ENCODE peak calls at places on chromosomes 6 and 20, in eight cellular contexts. P is NB4; A is stimulated activated CD8-positive, alpha-beta memory T cell treated with anti-CD3 and anti-CD28 coated beads, Interleukin-2, amount 100 ng/mL, for 1 hour; N is glutamatergic neuron; L is RCC 7860; H is midbrain; F is nucleus accumbens; C is ascending aorta. Q is an unnamed sample.

GRCh38 chr6:74573613-74574012 is 632.2 kb downstream of the COL12A1 start:
- DNase-seq in P (no peak), A (no peak), N (no peak), L (no peak), H (no peak), F (no peak), C (no peak), Q (no peak)

GRCh38 chr6:43715056-43715788 is 27.6 kb upstream of the MRPS18A start:
- DNase-seq in P (no peak), A (no peak), N (no peak), L (no peak), H (no peak), F (no peak), C (no peak), Q (no peak)

GRCh38 chr6:138959521-138959920 is 28.5 kb downstream of the REPS1 start:
- DNase-seq in P (no peak), A (no peak), N (no peak), L (no peak), H (no peak), F (no peak), C (no peak), Q (no peak)

GRCh38 chr6:2396856-2397640 is 151.6 kb upstream of the GMDS start:
- DNase-seq in P (no peak), A (no peak), N (no peak), L (peak), H (peak), F (no peak), C (no peak), Q (peak)

GRCh38 chr6:129717287-129717686 is 7.3 kb upstream of the ARHGAP18 start:
- DNase-seq in P (no peak), A (no peak), N (no peak), L (peak), H (no peak), F (no peak), C (no peak), Q (peak)

GRCh38 chr6:18595774-18596528 is 208.8 kb downstream of the RNF144B start:
- DNase-seq in P (peak), A (no peak), N (peak), L (peak), H (peak), F (no peak), C (peak), Q (peak)

GRCh38 chr20:46348972-46349741 is 40.9 kb upstream of the CDH22 start:
- DNase-seq in P (peak), A (no peak), N (peak), L (no peak), H (peak), F (no peak), C (peak), Q (peak)

GRCh38 chr20:62668441-62669027 is 26.2 kb downstream of the SLCO4A1 start:
- DNase-seq in P (peak), A (no peak), N (peak), L (peak), H (peak), F (no peak), C (peak), Q (peak)

GRCh38 chr6:142507065-142507464 is 205.3 kb downstream of the ADGRG6 start:
- DNase-seq in P (no peak), A (no peak), N (no peak), L (no peak), H (no peak), F (no peak), C (no peak), Q (no peak)